ENCODE peak calls at places on chromosomes 1 and 21, in ten cellular contexts. S is colonic mucosa, P is breast epithelium, M is transverse colon, E is Caco-2, V is nephron progenitor cell, K is heart left ventricle, Q is bronchial epithelial cell, Y is keratinocyte, J is fibroblast of the aortic adventitia. G is an unnamed sample.

GRCh38 chr1:40796939-40797667 is 13.5 kb downstream of the KCNQ4 start:
- DNase-seq in K (peak), M (no peak), P (no peak), Q (no peak), J (no peak), V (no peak), Y (no peak), S (no peak), E (no peak), G (no peak)

GRCh38 chr1:63463248-63463647 is 59.8 kb downstream of the ITGB3BP start:
- DNase-seq in V (no peak), E (no peak), S (no peak), Q (peak), Y (no peak), J (peak), K (no peak), M (no peak), P (no peak), G (no peak)

GRCh38 chr1:89873250-89873649 is 52.4 kb downstream of the LRRC8D start:
- DNase-seq in Y (no peak), J (no peak), S (no peak), K (no peak), Q (no peak), M (no peak), E (no peak), P (no peak), V (no peak), G (no peak)

GRCh38 chr21:28541371-28542112 is 451.1 kb downstream of the LTN1 start:
- DNase-seq in E (no peak), Y (no peak), Q (peak), S (no peak), P (no peak), J (peak), M (no peak), V (no peak), K (no peak), G (no peak)

GRCh38 chr1:200082329-200082728 is 54.8 kb downstream of the NR5A2 start:
- DNase-seq in Q (no peak), J (peak), E (no peak), M (no peak), K (no peak), P (no peak), Y (no peak), V (no peak), S (no peak), G (no peak)

GRCh38 chr1:186498695-186499389 is 37.9 kb upstream of the PDC start:
- DNase-seq in Q (peak), K (no peak), M (no peak), J (peak), P (no peak), V (no peak), E (peak), S (no peak), Y (no peak), G (no peak)

GRCh38 chr21:39976805-39977204 is 109.6 kb downstream of the PCP4 start:
- DNase-seq in P (no peak), J (no peak), K (no peak), E (no peak), Q (no peak), V (no peak), Y (no peak), M (no peak), S (no peak), G (no peak)

GRCh38 chr1:26582836-26583460 is 53.4 kb downstream of the RPS6KA1 start:
- DNase-seq in S (no peak), P (peak), E (no peak), M (no peak), Y (no peak), K (no peak), V (no peak), J (peak), Q (peak), G (no peak)

GRCh38 chr1:10251325-10252103 is 41.1 kb downstream of the KIF1B start:
- DNase-seq in S (no peak), Y (no peak), K (no peak), Q (peak), J (peak), V (no peak), P (no peak), E (no peak), M (no peak), G (no peak)

GRCh38 chr1:171948491-171948890 is 107.2 kb downstream of the DNM3 start:
- DNase-seq in Y (no peak), V (no peak), Q (peak), E (no peak), J (no peak), P (no peak), S (no peak), K (no peak), M (no peak), G (no peak)

GRCh38 chr1:100354971-100355394 is 2.7 kb downstream of the CDC14A start:
- DNase-seq in P (no peak), K (no peak), S (peak), V (peak), J (peak), M (peak), Y (no peak), Q (peak), E (peak), G (no peak)

GRCh38 chr1:204435886-204436271 is 24.3 kb upstream of the PPP1R15B start:
- DNase-seq in K (no peak), V (no peak), Q (peak), S (no peak), E (no peak), J (no peak), P (no peak), M (no peak), Y (no peak), G (no peak)

GRCh38 chr1:11307837-11308236 is 34.8 kb downstream of the UBIAD1 start:
- DNase-seq in M (no peak), P (no peak), S (no peak), E (no peak), Q (no peak), V (no peak), J (peak), K (no peak), Y (no peak), G (no peak)

GRCh38 chr1:9260086-9260766 is 25.7 kb downstream of the H6PD start:
- DNase-seq in S (no peak), Q (no peak), Y (no peak), J (no peak), M (no peak), K (no peak), P (no peak), V (no peak), E (no peak), G (no peak)

GRCh38 chr1:200154069-200154767 is 126.7 kb downstream of the NR5A2 start:
- DNase-seq in Y (no peak), V (no peak), E (no peak), P (no peak), K (no peak), Q (peak), M (peak), S (no peak), J (no peak), G (no peak)

GRCh38 chr1:237033804-237034203 is 8.2 kb upstream of the RYR2 start:
- DNase-seq in K (no peak), P (no peak), Q (no peak), S (no peak), J (no peak), E (no peak), M (no peak), Y (no peak), V (no peak), G (no peak)

GRCh38 chr1:27645071-27645415 is 10.1 kb upstream of the FGR start:
- DNase-seq in E (no peak), K (peak), Y (no peak), M (no peak), V (no peak), S (no peak), Q (no peak), J (no peak), P (no peak), G (no peak)

GRCh38 chr1:162984699-162985098 is 84.5 kb upstream of the RGS4 start:
- DNase-seq in J (peak), V (no peak), E (no peak), Y (no peak), S (no peak), K (no peak), M (no peak), Q (peak), P (no peak), G (no peak)

GRCh38 chr1:106937104-106937503 is 119.4 kb upstream of the PRMT6 start:
- DNase-seq in S (no peak), J (peak), M (no peak), Q (peak), P (no peak), K (no peak), V (no peak), E (no peak), Y (peak), G (no peak)

GRCh38 chr1:198672124-198672523 is 33.3 kb downstream of the PTPRC start:
- DNase-seq in E (no peak), Y (no peak), K (no peak), M (no peak), V (no peak), Q (no peak), S (no peak), P (no peak), J (peak), G (no peak)

GRCh38 chr1:245332513-245332912 is 177.7 kb downstream of the KIF26B start:
- DNase-seq in M (no peak), J (no peak), Y (no peak), E (no peak), K (no peak), Q (peak), P (no peak), V (no peak), S (no peak), G (no peak)

GRCh38 chr1:46497020-46497419 is 7.4 kb downstream of the DMBX1 start:
- DNase-seq in Q (no peak), S (no peak), Y (no peak), E (no peak), V (no peak), J (no peak), M (no peak), P (no peak), K (no peak), G (no peak)
- TF ChIP-seq CTCF in Q (no peak), S (no peak), Y (no peak), E (no peak), V (no peak), J (no peak), M (no peak), P (no peak), K (no peak), G (no peak)

GRCh38 chr1:30776097-30777059 is 18.8 kb upstream of the LAPTM5 start:
- DNase-seq in Q (no peak), S (no peak), E (no peak), J (no peak), P (no peak), Y (no peak), K (no peak), M (no peak), V (no peak), G (no peak)

GRCh38 chr1:30771005-30771404 is 13.4 kb upstream of the LAPTM5 start:
- DNase-seq in Q (no peak), J (no peak), S (no peak), P (no peak), Y (no peak), M (no peak), E (no peak), V (no peak), K (no peak), G (no peak)

GRCh38 chr1:30774550-30775432 is 17.2 kb upstream of the LAPTM5 start:
- DNase-seq in J (no peak), Q (no peak), S (no peak), E (no peak), Y (no peak), V (no peak), P (no peak), M (no peak), K (no peak), G (no peak)

GRCh38 chr1:30775433-30775975 is 17.9 kb upstream of the LAPTM5 start:
- DNase-seq in M (no peak), S (no peak), E (no peak), V (no peak), Y (no peak), K (no peak), P (no peak), J (no peak), Q (no peak), G (no peak)

GRCh38 chr1:30773722-30774121 is 16.1 kb upstream of the LAPTM5 start:
- DNase-seq in K (no peak), Q (no peak), M (no peak), Y (no peak), P (no peak), J (no peak), V (no peak), E (no peak), S (no peak), G (no peak)
- TF ChIP-seq CTCF in K (no peak), Q (no peak), M (no peak), Y (no peak), P (no peak), J (no peak), V (no peak), E (no peak), S (no peak), G (no peak)

GRCh38 chr1:168381850-168382249 is 101.2 kb downstream of the TBX19 start:
- DNase-seq in Y (no peak), K (no peak), M (no peak), P (no peak), E (no peak), S (no peak), V (no peak), Q (no peak), J (no peak), G (no peak)
- TF ChIP-seq CTCF in Y (peak), K (no peak), M (no peak), P (no peak), E (no peak), S (no peak), V (no peak), Q (no peak), J (no peak), G (no peak)

GRCh38 chr1:146032613-146033219 is 11.2 kb upstream of the HJV start:
- DNase-seq in J (peak), K (no peak), Q (peak), S (no peak), V (no peak), E (no peak), P (no peak), M (no peak), Y (no peak), G (no peak)
- TF ChIP-seq CTCF in J (peak), K (peak), Q (peak), S (peak), V (peak), E (peak), P (peak), M (peak), Y (peak), G (peak)

GRCh38 chr1:111967067-111967690 is 22.3 kb downstream of the KCND3 start:
- DNase-seq in K (no peak), M (no peak), Y (no peak), E (no peak), J (no peak), V (no peak), P (no peak), Q (no peak), S (no peak), G (no peak)
- TF ChIP-seq CTCF in K (no peak), M (no peak), Y (no peak), E (no peak), J (no peak), V (no peak), P (no peak), Q (no peak), S (no peak), G (no peak)

DNA sequence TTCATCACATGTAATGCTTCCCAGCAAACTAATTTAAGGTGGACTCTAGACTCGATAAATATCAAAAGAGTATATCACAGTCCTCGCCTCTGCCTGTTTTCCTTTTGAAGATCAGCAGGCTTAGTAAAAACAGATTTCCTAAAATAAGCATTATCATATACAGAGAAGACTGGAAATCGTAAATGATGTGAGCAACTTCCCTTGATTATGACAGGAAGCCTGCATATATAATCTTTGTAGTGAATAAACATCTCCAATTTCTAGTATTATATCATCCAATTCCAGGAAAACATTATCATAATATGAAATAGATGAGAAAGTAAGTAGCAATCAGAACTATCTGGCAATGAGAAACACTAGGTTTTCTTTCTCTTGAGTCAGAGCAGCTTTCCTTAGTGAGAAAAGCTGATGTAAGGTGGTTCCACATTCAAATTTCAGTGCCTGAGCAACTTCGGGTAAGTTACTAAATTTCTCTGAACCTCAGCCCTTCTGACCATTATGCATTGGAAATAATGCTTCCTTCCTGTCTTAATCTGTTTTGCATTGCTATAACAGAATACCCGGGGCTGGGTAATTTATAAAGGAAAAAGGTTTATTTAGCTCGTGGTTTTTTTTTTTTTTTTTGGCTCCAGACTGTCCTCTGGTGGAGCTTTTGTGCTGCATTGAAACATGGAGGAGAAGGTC is 12.6 kb upstream of the POU2F1 start:
- DNase-seq in M (no peak), E (no peak), S (no peak), Q (no peak), V (no peak), P (no peak), Y (no peak), J (no peak), K (no peak), G (no peak)
- TF ChIP-seq CTCF in M (no peak), E (peak), S (peak), Q (peak), V (no peak), P (no peak), Y (no peak), J (peak), K (no peak), G (no peak)

GRCh38 chr1:154856049-154856448 is 14.0 kb downstream of the KCNN3 start:
- DNase-seq in M (no peak), Y (no peak), Q (no peak), K (no peak), E (no peak), V (no peak), S (no peak), J (no peak), P (no peak), G (peak)
- TF ChIP-seq CTCF in M (no peak), Y (no peak), Q (no peak), K (no peak), E (no peak), V (no peak), S (no peak), J (no peak), P (no peak), G (no peak)

DNA sequence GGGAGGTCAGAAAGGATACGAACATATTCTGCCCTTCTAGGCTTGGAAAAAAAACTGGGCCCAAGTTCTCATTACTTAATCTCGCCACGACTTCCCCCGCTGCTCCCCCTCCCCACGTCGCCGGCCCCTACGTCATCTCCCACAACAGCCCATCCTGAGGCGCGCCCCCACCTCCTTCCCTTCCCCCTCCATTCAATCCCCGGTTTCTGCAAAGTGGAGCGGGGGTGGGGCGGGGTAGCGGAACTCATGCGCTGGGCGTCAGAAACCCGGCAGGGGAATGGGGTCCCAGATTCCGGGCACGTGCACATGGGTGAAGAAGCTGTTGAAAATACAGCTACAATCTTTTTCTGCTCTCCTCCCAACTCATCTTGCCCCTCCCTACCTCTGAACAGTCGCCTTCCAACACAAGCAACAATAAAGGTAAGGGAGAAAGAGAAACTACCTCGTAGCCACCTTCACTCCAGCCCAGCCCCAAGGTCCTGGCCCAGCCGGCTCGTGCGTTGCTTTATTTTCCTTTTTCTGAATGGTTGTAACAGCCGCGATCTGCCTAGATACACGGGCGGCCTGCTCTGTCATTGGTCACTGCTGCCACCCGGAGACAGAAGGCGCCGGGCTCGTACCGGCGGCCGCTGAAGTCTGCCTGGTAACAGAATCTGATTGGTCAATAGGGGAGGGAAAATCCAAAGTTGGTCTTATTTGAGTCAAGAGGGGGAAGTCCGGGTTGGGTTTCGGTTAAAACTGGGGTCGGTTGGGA is at the start of gene RFX5:
- DNase-seq in P (peak), E (peak), J (peak), Q (peak), Y (peak), V (peak), M (peak), K (peak), S (peak), G (peak)
- TF ChIP-seq CTCF in P (no peak), E (no peak), J (no peak), Q (no peak), Y (no peak), V (no peak), M (no peak), K (no peak), S (no peak), G (no peak)

G was measured in glutamatergic neuron.